ENCODE peak calls at places on chromosomes 4 and X, in eight cellular contexts. One of them, this sample, is unnamed.

GRCh38 chr4:111466821-111467605 is 678.2 kb upstream of the FAM241A start:
- DNase-seq in RPMI7951: no peak
- DNase-seq in HS-27A: no peak
- DNase-seq in NCI-H2171 treated with DMSO at 0.1 percent for 48 hours: no peak
- DNase-seq in RCC 7860: no peak
- DNase-seq in GM04504: no peak
- DNase-seq in kidney tubule cell: peak
- DNase-seq in germinal center: no peak
- DNase-seq in this sample: no peak

GRCh38 chr4:82891728-82892466 is 944 bp upstream of the SEC31A start:
- DNase-seq in RPMI7951: peak
- DNase-seq in HS-27A: no peak
- DNase-seq in NCI-H2171 treated with DMSO at 0.1 percent for 48 hours: no peak
- DNase-seq in RCC 7860: no peak
- DNase-seq in GM04504: no peak
- DNase-seq in kidney tubule cell: no peak
- DNase-seq in germinal center: no peak
- DNase-seq in this sample: no peak

GRCh38 chr4:164730705-164731393 is 23.1 kb upstream of the SMIM31 start:
- DNase-seq in RPMI7951: no peak
- DNase-seq in HS-27A: no peak
- DNase-seq in NCI-H2171 treated with DMSO at 0.1 percent for 48 hours: no peak
- DNase-seq in RCC 7860: no peak
- DNase-seq in GM04504: no peak
- DNase-seq in kidney tubule cell: no peak
- DNase-seq in germinal center: no peak
- DNase-seq in this sample: no peak

GRCh38 chr4:85399270-85399669 is 75.7 kb upstream of the ARHGAP24 start:
- DNase-seq in RPMI7951: no peak
- DNase-seq in HS-27A: no peak
- DNase-seq in NCI-H2171 treated with DMSO at 0.1 percent for 48 hours: no peak
- DNase-seq in RCC 7860: no peak
- DNase-seq in GM04504: no peak
- DNase-seq in kidney tubule cell: no peak
- DNase-seq in germinal center: no peak
- DNase-seq in this sample: no peak

GRCh38 chrX:11412715-11413623 is 119.8 kb downstream of the AMELX start:
- DNase-seq in RPMI7951: no peak
- DNase-seq in HS-27A: no peak
- DNase-seq in NCI-H2171 treated with DMSO at 0.1 percent for 48 hours: no peak
- DNase-seq in RCC 7860: no peak
- DNase-seq in GM04504: no peak
- DNase-seq in kidney tubule cell: no peak
- DNase-seq in germinal center: no peak
- DNase-seq in this sample: no peak

GRCh38 chr4:105923507-105924238 is 28.4 kb downstream of the NPNT start:
- DNase-seq in RPMI7951: peak
- DNase-seq in HS-27A: no peak
- DNase-seq in NCI-H2171 treated with DMSO at 0.1 percent for 48 hours: no peak
- DNase-seq in RCC 7860: no peak
- DNase-seq in GM04504: no peak
- DNase-seq in kidney tubule cell: peak
- DNase-seq in germinal center: no peak
- DNase-seq in this sample: no peak

GRCh38 chr4:152316969-152317368 is 218.9 kb downstream of the FBXW7 start:
- DNase-seq in RPMI7951: peak
- DNase-seq in HS-27A: no peak
- DNase-seq in NCI-H2171 treated with DMSO at 0.1 percent for 48 hours: no peak
- DNase-seq in RCC 7860: no peak
- DNase-seq in GM04504: no peak
- DNase-seq in kidney tubule cell: peak
- DNase-seq in germinal center: no peak
- DNase-seq in this sample: no peak

GRCh38 chrX:136210243-136210642 is 41.0 kb downstream of the MAP7D3 start:
- DNase-seq in RPMI7951: no peak
- DNase-seq in HS-27A: no peak
- DNase-seq in NCI-H2171 treated with DMSO at 0.1 percent for 48 hours: no peak
- DNase-seq in RCC 7860: peak
- DNase-seq in GM04504: no peak
- DNase-seq in kidney tubule cell: peak
- DNase-seq in germinal center: peak
- DNase-seq in this sample: no peak

GRCh38 chrX:125507119-125507518 is 187.4 kb downstream of the TEX13C start:
- DNase-seq in RPMI7951: peak
- DNase-seq in HS-27A: no peak
- DNase-seq in NCI-H2171 treated with DMSO at 0.1 percent for 48 hours: no peak
- DNase-seq in RCC 7860: no peak
- DNase-seq in GM04504: no peak
- DNase-seq in kidney tubule cell: peak
- DNase-seq in germinal center: no peak
- DNase-seq in this sample: no peak

GRCh38 chr4:110543577-110543976 is 67.6 kb downstream of the ENPEP start:
- DNase-seq in RPMI7951: no peak
- DNase-seq in HS-27A: no peak
- DNase-seq in NCI-H2171 treated with DMSO at 0.1 percent for 48 hours: no peak
- DNase-seq in RCC 7860: no peak
- DNase-seq in GM04504: peak
- DNase-seq in kidney tubule cell: peak
- DNase-seq in germinal center: no peak
- DNase-seq in this sample: no peak

GRCh38 chr4:107999932-108000539 is 10.3 kb downstream of the HADH start:
- DNase-seq in RPMI7951: no peak
- DNase-seq in HS-27A: no peak
- DNase-seq in NCI-H2171 treated with DMSO at 0.1 percent for 48 hours: no peak
- DNase-seq in RCC 7860: no peak
- DNase-seq in GM04504: no peak
- DNase-seq in kidney tubule cell: no peak
- DNase-seq in germinal center: no peak
- DNase-seq in this sample: no peak

GRCh38 chr4:38667005-38667771 is 3.2 kb downstream of the KLF3 start:
- DNase-seq in RPMI7951: peak
- DNase-seq in HS-27A: peak
- DNase-seq in NCI-H2171 treated with DMSO at 0.1 percent for 48 hours: peak
- DNase-seq in RCC 7860: peak
- DNase-seq in GM04504: peak
- DNase-seq in kidney tubule cell: peak
- DNase-seq in germinal center: no peak
- DNase-seq in this sample: peak

GRCh38 chr4:98728433-98728832 is 70.0 kb upstream of the TSPAN5 start:
- DNase-seq in RPMI7951: peak
- DNase-seq in HS-27A: no peak
- DNase-seq in NCI-H2171 treated with DMSO at 0.1 percent for 48 hours: peak
- DNase-seq in RCC 7860: peak
- DNase-seq in GM04504: no peak
- DNase-seq in kidney tubule cell: peak
- DNase-seq in germinal center: no peak
- DNase-seq in this sample: no peak

GRCh38 chr4:92488496-92488895 is 184.7 kb downstream of the GRID2 start:
- DNase-seq in RPMI7951: no peak
- DNase-seq in HS-27A: no peak
- DNase-seq in NCI-H2171 treated with DMSO at 0.1 percent for 48 hours: no peak
- DNase-seq in RCC 7860: no peak
- DNase-seq in GM04504: no peak
- DNase-seq in kidney tubule cell: no peak
- DNase-seq in germinal center: no peak
- DNase-seq in this sample: no peak

GRCh38 chrX:54529559-54530357 is at the start of gene GNL3L:
- DNase-seq in RPMI7951: peak
- DNase-seq in HS-27A: peak
- DNase-seq in NCI-H2171 treated with DMSO at 0.1 percent for 48 hours: peak
- DNase-seq in RCC 7860: peak
- DNase-seq in GM04504: peak
- DNase-seq in kidney tubule cell: peak
- DNase-seq in germinal center: peak
- DNase-seq in this sample: peak

GRCh38 chr4:159884989-159885388 is 782.1 kb downstream of the RAPGEF2 start:
- DNase-seq in RPMI7951: no peak
- DNase-seq in HS-27A: no peak
- DNase-seq in NCI-H2171 treated with DMSO at 0.1 percent for 48 hours: no peak
- DNase-seq in RCC 7860: no peak
- DNase-seq in GM04504: no peak
- DNase-seq in kidney tubule cell: no peak
- DNase-seq in germinal center: no peak
- DNase-seq in this sample: no peak

GRCh38 chr4:15778742-15779231 is 659 bp downstream of the CD38 start:
- DNase-seq in RPMI7951: peak
- DNase-seq in HS-27A: no peak
- DNase-seq in NCI-H2171 treated with DMSO at 0.1 percent for 48 hours: no peak
- DNase-seq in RCC 7860: no peak
- DNase-seq in GM04504: no peak
- DNase-seq in kidney tubule cell: peak
- DNase-seq in germinal center: peak
- DNase-seq in this sample: peak

GRCh38 chr4:22474636-22475310 is 41.1 kb downstream of the ADGRA3 start:
- DNase-seq in RPMI7951: peak
- DNase-seq in HS-27A: peak
- DNase-seq in NCI-H2171 treated with DMSO at 0.1 percent for 48 hours: no peak
- DNase-seq in RCC 7860: peak
- DNase-seq in GM04504: no peak
- DNase-seq in kidney tubule cell: peak
- DNase-seq in germinal center: no peak
- DNase-seq in this sample: no peak

GRCh38 chr4:74111990-74112389 is 13.0 kb upstream of the CXCL2 start:
- DNase-seq in RPMI7951: peak
- DNase-seq in HS-27A: no peak
- DNase-seq in NCI-H2171 treated with DMSO at 0.1 percent for 48 hours: no peak
- DNase-seq in RCC 7860: peak
- DNase-seq in GM04504: no peak
- DNase-seq in kidney tubule cell: peak
- DNase-seq in germinal center: no peak
- DNase-seq in this sample: no peak

GRCh38 chr4:120130786-120131185 is 64.1 kb upstream of the MAD2L1 start:
- DNase-seq in RPMI7951: no peak
- DNase-seq in HS-27A: no peak
- DNase-seq in NCI-H2171 treated with DMSO at 0.1 percent for 48 hours: no peak
- DNase-seq in RCC 7860: no peak
- DNase-seq in GM04504: no peak
- DNase-seq in kidney tubule cell: no peak
- DNase-seq in germinal center: peak
- DNase-seq in this sample: no peak

GRCh38 chr4:66489783-66490452 is 819.6 kb upstream of the EPHA5 start:
- DNase-seq in RPMI7951: peak
- DNase-seq in HS-27A: peak
- DNase-seq in NCI-H2171 treated with DMSO at 0.1 percent for 48 hours: no peak
- DNase-seq in RCC 7860: peak
- DNase-seq in GM04504: no peak
- DNase-seq in kidney tubule cell: peak
- DNase-seq in germinal center: no peak
- DNase-seq in this sample: no peak

GRCh38 chrX:74519870-74520269 is 94.6 kb downstream of the RLIM start:
- DNase-seq in RPMI7951: no peak
- DNase-seq in HS-27A: no peak
- DNase-seq in NCI-H2171 treated with DMSO at 0.1 percent for 48 hours: no peak
- DNase-seq in RCC 7860: no peak
- DNase-seq in GM04504: no peak
- DNase-seq in kidney tubule cell: no peak
- DNase-seq in germinal center: no peak
- DNase-seq in this sample: no peak

GRCh38 chrX:136646602-136647239 is 1.2 kb upstream of the CD40LG start:
- DNase-seq in RPMI7951: no peak
- DNase-seq in HS-27A: no peak
- DNase-seq in NCI-H2171 treated with DMSO at 0.1 percent for 48 hours: no peak
- DNase-seq in RCC 7860: no peak
- DNase-seq in GM04504: no peak
- DNase-seq in kidney tubule cell: no peak
- DNase-seq in germinal center: no peak
- DNase-seq in this sample: peak

GRCh38 chr4:7815562-7815961 is 124.1 kb downstream of the AFAP1 start:
- DNase-seq in RPMI7951: peak
- DNase-seq in HS-27A: no peak
- DNase-seq in NCI-H2171 treated with DMSO at 0.1 percent for 48 hours: peak
- DNase-seq in RCC 7860: peak
- DNase-seq in GM04504: peak
- DNase-seq in kidney tubule cell: peak
- DNase-seq in germinal center: no peak
- DNase-seq in this sample: no peak

GRCh38 chr4:95417531-95417930 is 131.2 kb downstream of the UNC5C start:
- DNase-seq in RPMI7951: no peak
- DNase-seq in HS-27A: no peak
- DNase-seq in NCI-H2171 treated with DMSO at 0.1 percent for 48 hours: no peak
- DNase-seq in RCC 7860: no peak
- DNase-seq in GM04504: no peak
- DNase-seq in kidney tubule cell: no peak
- DNase-seq in germinal center: no peak
- DNase-seq in this sample: no peak

GRCh38 chr4:15653864-15654391 is 1.2 kb downstream of the FBXL5 start:
- DNase-seq in RPMI7951: peak
- DNase-seq in HS-27A: no peak
- DNase-seq in NCI-H2171 treated with DMSO at 0.1 percent for 48 hours: no peak
- DNase-seq in RCC 7860: peak
- DNase-seq in GM04504: no peak
- DNase-seq in kidney tubule cell: peak
- DNase-seq in germinal center: no peak
- DNase-seq in this sample: no peak

GRCh38 chr4:112927544-112927943 is 121.9 kb upstream of the ANK2 start:
- DNase-seq in RPMI7951: no peak
- DNase-seq in HS-27A: no peak
- DNase-seq in NCI-H2171 treated with DMSO at 0.1 percent for 48 hours: no peak
- DNase-seq in RCC 7860: no peak
- DNase-seq in GM04504: no peak
- DNase-seq in kidney tubule cell: no peak
- DNase-seq in germinal center: no peak
- DNase-seq in this sample: no peak

GRCh38 chr4:3628868-3629175 is 96.6 kb upstream of the LRPAP1 start:
- DNase-seq in RPMI7951: no peak
- DNase-seq in HS-27A: no peak
- DNase-seq in NCI-H2171 treated with DMSO at 0.1 percent for 48 hours: no peak
- DNase-seq in RCC 7860: no peak
- DNase-seq in GM04504: no peak
- DNase-seq in kidney tubule cell: no peak
- DNase-seq in germinal center: no peak
- DNase-seq in this sample: no peak

GRCh38 chr4:182680196-182680771 is 236.9 kb downstream of the DCTD start:
- DNase-seq in RPMI7951: no peak
- DNase-seq in HS-27A: no peak
- DNase-seq in NCI-H2171 treated with DMSO at 0.1 percent for 48 hours: no peak
- DNase-seq in RCC 7860: no peak
- DNase-seq in GM04504: no peak
- DNase-seq in kidney tubule cell: no peak
- DNase-seq in germinal center: no peak
- DNase-seq in this sample: no peak

GRCh38 chrX:2679534-2680485 is 11.3 kb upstream of the CD99 start:
- DNase-seq in RPMI7951: peak
- DNase-seq in HS-27A: no peak
- DNase-seq in NCI-H2171 treated with DMSO at 0.1 percent for 48 hours: no peak
- DNase-seq in RCC 7860: no peak
- DNase-seq in GM04504: no peak
- DNase-seq in kidney tubule cell: peak
- DNase-seq in germinal center: no peak
- DNase-seq in this sample: no peak

GRCh38 chr4:20313237-20314030 is 61.7 kb downstream of the SLIT2 start:
- DNase-seq in RPMI7951: no peak
- DNase-seq in HS-27A: no peak
- DNase-seq in NCI-H2171 treated with DMSO at 0.1 percent for 48 hours: no peak
- DNase-seq in RCC 7860: no peak
- DNase-seq in GM04504: no peak
- DNase-seq in kidney tubule cell: no peak
- DNase-seq in germinal center: no peak
- DNase-seq in this sample: no peak

GRCh38 chr4:125313497-125313896 is 1.3 kb upstream of the FAT4 start:
- DNase-seq in RPMI7951: peak
- DNase-seq in HS-27A: no peak
- DNase-seq in NCI-H2171 treated with DMSO at 0.1 percent for 48 hours: peak
- DNase-seq in RCC 7860: peak
- DNase-seq in GM04504: peak
- DNase-seq in kidney tubule cell: peak
- DNase-seq in germinal center: peak
- DNase-seq in this sample: no peak

This sample was measured in T-helper 2 cell treated with Interferon-gamma antibody and Interleukin-4, amounts not matched to agents 5 μg/mL and 100 μg/mL, for 36 hours.